ENCODE peak calls at places on chromosomes 16 and 17, in five cellular contexts. M, U, C, P and L are unnamed samples.

GRCh38 chr17:79114455-79115301 is 40.1 kb downstream of the ENGASE start:
- DNase-seq in C (no peak), U (peak; percentile 97), P (no peak), M (no peak), L (no peak)

GRCh38 chr16:80720759-80721470 is 83.5 kb downstream of the CDYL2 start:
- DNase-seq in P (no peak), C (no peak), M (no peak), U (no peak), L (no peak)

GRCh38 chr17:19482571-19482970 is 51.1 kb upstream of the SLC47A1 start:
- DNase-seq in M (no peak), C (no peak), U (no peak), P (peak; percentile 79), L (no peak)

GRCh38 chr17:72370819-72371218 is 250.0 kb downstream of the SOX9 start:
- DNase-seq in P (no peak), M (no peak), U (no peak), C (peak; percentile 18), L (no peak)

GRCh38 chr17:11006530-11006929 is 168.6 kb upstream of the PIRT start:
- DNase-seq in M (no peak), C (no peak), U (no peak), P (no peak), L (no peak)

GRCh38 chr16:77501260-77501659 is 66.4 kb upstream of the ADAMTS18 start:
- DNase-seq in M (no peak), P (peak; percentile 30), C (no peak), U (no peak), L (no peak)

GRCh38 chr16:30844346-30844670 is 49.6 kb downstream of the BCL7C start:
- DNase-seq in U (no peak), C (no peak), P (no peak), M (no peak), L (no peak)

GRCh38 chr16:8849411-8850011 is 19.3 kb downstream of the CARHSP1 start:
- DNase-seq in C (no peak), U (peak; percentile 16), P (no peak), M (no peak), L (peak; percentile 54)

GRCh38 chr16:72561-73537 is at the start of gene RHBDF1:
- DNase-seq in U (peak; percentile 79), C (peak; percentile 89), M (no peak), P (peak; percentile 83), L (no peak)

GRCh38 chr17:68383443-68384321 is 73.6 kb downstream of the WIPI1 start:
- DNase-seq in C (no peak), P (no peak), U (no peak), M (no peak), L (no peak)

GRCh38 chr16:84461029-84461415 is 43.4 kb downstream of the MEAK7 start:
- DNase-seq in P (no peak), U (no peak), C (no peak), M (peak; percentile 45), L (peak; percentile 21)

GRCh38 chr17:44636562-44636961 is 19.7 kb upstream of the MEIOC start:
- DNase-seq in U (peak; percentile 58), C (no peak), P (peak; percentile 41), M (no peak), L (no peak)

GRCh38 chr17:63547083-63547523 is 3.2 kb upstream of the DCAF7 start:
- DNase-seq in P (no peak), C (no peak), U (no peak), M (no peak), L (no peak)

GRCh38 chr17:29570521-29570920 is 2.0 kb downstream of the TP53I13 start:
- DNase-seq in U (no peak), P (no peak), C (no peak), M (peak; percentile 42), L (peak; percentile 46)

GRCh38 chr16:66382171-66382965 is 15.9 kb downstream of the CDH5 start:
- DNase-seq in U (no peak), M (no peak), C (no peak), P (no peak), L (peak; percentile 51)

GRCh38 chr17:63843387-63844292 is 1.2 kb upstream of the SMARCD2 start:
- DNase-seq in M (no peak), P (no peak), U (no peak), C (no peak), L (peak; percentile 87)

GRCh38 chr16:79726902-79727301 is 126.4 kb upstream of the MAF start:
- DNase-seq in C (no peak), P (no peak), M (no peak), U (no peak), L (no peak)

GRCh38 chr16:56547120-56547948 is 17.5 kb upstream of the MT4 start:
- DNase-seq in M (no peak), P (peak; percentile 88), U (peak; percentile 20), C (no peak), L (no peak)

GRCh38 chr17:20226814-20227482 is 217.8 kb downstream of the SPECC1 start:
- DNase-seq in M (peak; percentile 81), C (peak; percentile 80), U (peak; percentile 85), P (peak; percentile 92), L (peak; percentile 89)

GRCh38 chr17:32496348-32497078 is 9.7 kb downstream of the CDK5R1 start:
- DNase-seq in M (no peak), P (no peak), C (no peak), U (no peak), L (no peak)

GRCh38 chr17:38416840-38417209 is 11.4 kb upstream of the ARHGAP23 start:
- DNase-seq in C (no peak), U (no peak), M (no peak), P (no peak), L (no peak)

GRCh38 chr17:77375108-77375507 is 234.3 kb downstream of the SEC14L1 start:
- DNase-seq in C (no peak), M (no peak), U (no peak), P (no peak), L (no peak)

GRCh38 chr16:47888142-47888541 is 267.7 kb downstream of the ABCC12 start:
- DNase-seq in U (no peak), M (no peak), P (peak; percentile 65), C (no peak), L (no peak)

GRCh38 chr17:77140878-77141767 is at the start of gene SEC14L1:
- DNase-seq in C (peak; percentile 77), M (no peak), U (peak; percentile 89), P (peak; percentile 78), L (peak; percentile 90)

GRCh38 chr16:85123891-85124635 is 11.8 kb upstream of the CIBAR2 start:
- DNase-seq in C (no peak), U (no peak), P (peak; percentile 68), M (peak; percentile 65), L (no peak)

GRCh38 chr17:51346218-51346982 is 86.1 kb downstream of the UTP18 start:
- DNase-seq in P (no peak), U (no peak), C (no peak), M (no peak), L (no peak)

GRCh38 chr17:78242024-78242742 is 10.8 kb downstream of the TMEM235 start:
- DNase-seq in C (no peak), P (no peak), U (no peak), M (no peak), L (no peak)

GRCh38 chr17:50445730-50446305 is 19.8 kb downstream of the ACSF2 start:
- DNase-seq in U (no peak), M (no peak), P (no peak), C (no peak), L (no peak)

GRCh38 chr17:47604268-47604927 is 45.3 kb upstream of the KPNB1 start:
- DNase-seq in P (no peak), M (no peak), C (no peak), U (peak; percentile 37), L (no peak)

GRCh38 chr16:1991135-1991551 is 1.4 kb downstream of the SYNGR3 start:
- DNase-seq in P (peak; percentile 57), M (no peak), U (no peak), C (no peak), L (peak; percentile 90)

GRCh38 chr17:80822700-80823410 is 168.8 kb upstream of the CHMP6 start:
- DNase-seq in M (peak; percentile 35), C (peak; percentile 29), U (no peak), P (no peak), L (peak; percentile 48)

GRCh38 chr16:53357955-53358354 is 76.3 kb upstream of the RBL2 start:
- DNase-seq in C (no peak), M (no peak), U (no peak), P (no peak), L (no peak)

GRCh38 chr17:78798695-78799559 is 16.9 kb upstream of the CYTH1 start:
- DNase-seq in U (peak; percentile 70), M (no peak), P (peak; percentile 27), C (no peak), L (no peak)

GRCh38 chr17:3566551-3566950 is 8.9 kb upstream of the TRPV3 start:
- DNase-seq in M (no peak), U (no peak), P (no peak), C (no peak), L (no peak)

GRCh38 chr17:32142857-32143524 is 689 bp downstream of the RHOT1 start:
- DNase-seq in M (no peak), C (peak; percentile 85), U (peak; percentile 63), P (peak; percentile 85), L (peak; percentile 83)

GRCh38 chr17:7313028-7313889 is 1.9 kb downstream of the GPS2 start:
- DNase-seq in C (no peak), P (peak; percentile 69), U (no peak), M (no peak), L (no peak)
- TF ChIP-seq POLR2AphosphoS5 in C (peak; percentile 74), P (peak; percentile 35), U (peak; percentile 50), M (no peak), L (peak; percentile 28)

GRCh38 chr17:42276609-42277341 is 584 bp upstream of the STAT5B start:
- DNase-seq in C (peak; percentile 67), U (peak; percentile 74), M (no peak), P (peak; percentile 66), L (peak; percentile 82)

GRCh38 chr17:42276359-42276608 is at the start of gene STAT5B:
- DNase-seq in U (peak; percentile 96), C (peak; percentile 92), M (peak; percentile 67), P (peak; percentile 85), L (peak; percentile 95)

GRCh38 chr17:42274812-42275526 is 1.2 kb downstream of the STAT5B start:
- DNase-seq in C (no peak), M (no peak), P (no peak), U (peak; percentile 25), L (no peak)

GRCh38 chr17:42274273-42274542 is 2.0 kb downstream of the STAT5B start:
- DNase-seq in M (no peak), P (no peak), C (no peak), U (no peak), L (no peak)

GRCh38 chr17:42275527-42276358 is 448 bp downstream of the STAT5B start:
- DNase-seq in M (no peak), U (peak; percentile 65), C (peak; percentile 47), P (peak; percentile 58), L (peak; percentile 74)
- TF ChIP-seq POLR2AphosphoS5 in M (no peak), U (no peak), C (peak; percentile 81), P (no peak), L (no peak)

DNA sequence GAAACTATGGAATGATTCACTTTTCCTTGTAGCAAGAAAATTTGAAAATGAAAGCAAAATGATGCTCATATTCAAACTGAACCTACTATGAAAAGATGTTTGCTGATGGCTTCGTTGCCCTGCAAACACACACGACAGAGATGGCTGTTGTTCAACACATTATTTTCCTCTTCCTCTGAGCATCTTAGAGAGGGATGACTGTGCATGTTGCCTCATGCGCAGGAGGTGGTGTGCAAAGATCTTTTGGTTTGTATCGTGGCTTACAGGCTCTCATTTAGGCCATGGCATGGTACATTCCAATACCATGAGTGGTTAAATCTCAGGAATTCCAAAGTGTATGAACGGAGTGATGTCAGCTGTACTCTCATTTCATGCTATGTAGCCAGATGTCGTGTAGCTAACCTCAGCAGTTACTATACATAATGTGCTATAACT is 164.5 kb downstream of the PRKCA start:
- DNase-seq in U (no peak), M (no peak), C (peak; percentile 40), P (peak; percentile 26), L (no peak)
- TF ChIP-seq POLR2AphosphoS5 in U (peak; percentile 92), M (no peak), C (no peak), P (no peak), L (peak; percentile 51)

GRCh38 chr16:75364286-75364791 is 69.0 kb downstream of the CFDP1 start:
- DNase-seq in U (no peak), M (no peak), C (no peak), P (no peak), L (no peak)
- TF ChIP-seq POLR2AphosphoS5 in U (no peak), M (no peak), C (no peak), P (no peak), L (no peak)